ENCODE peak calls at places on chromosomes 6 and 20, in four cellular contexts. B, Q, D and A are unnamed samples.
A peak's percentile ranks its signal among the peaks of the same experiment; 100 is the strongest.

GRCh38 chr6:68633654-68634502 is 1.2 kb upstream of the ADGRB3 start:
- DNase-seq in B (no peak), Q (no peak), D (no peak), A (no peak)

GRCh38 chr6:43709654-43710303 is 22.2 kb upstream of the MRPS18A start:
- DNase-seq in B (no peak), Q (no peak), D (no peak), A (no peak)

GRCh38 chr6:152836523-152836922 is 85.9 kb downstream of the VIP start:
- DNase-seq in B (no peak), Q (no peak), D (no peak), A (no peak)

GRCh38 chr20:846894-847278 is 13.4 kb downstream of the FAM110A start:
- DNase-seq in B (no peak), Q (no peak), D (peak; percentile 82), A (peak; percentile 61)

GRCh38 chr6:80789912-80790635 is 683.6 kb downstream of the BCKDHB start:
- DNase-seq in B (no peak), Q (no peak), D (no peak), A (no peak)

GRCh38 chr6:37182736-37183590 is 13.0 kb downstream of the PIM1 start:
- DNase-seq in B (peak; percentile 32), Q (peak; percentile 65), D (peak; percentile 98), A (no peak)

GRCh38 chr6:43635387-43636311 is at the start of gene MAD2L1BP:
- DNase-seq in B (peak; percentile 33), Q (peak; percentile 87), D (peak; percentile 87), A (peak; percentile 70)

GRCh38 chr6:5697508-5697907 is 309.2 kb downstream of the NRN1 start:
- DNase-seq in B (no peak), Q (no peak), D (no peak), A (no peak)

GRCh38 chr6:168155193-168155592 is 76.2 kb upstream of the FRMD1 start:
- DNase-seq in B (no peak), Q (no peak), D (no peak), A (no peak)

GRCh38 chr6:10696655-10697054 is 1.9 kb downstream of the PAK1IP1 start:
- DNase-seq in B (no peak), Q (no peak), D (no peak), A (no peak)

GRCh38 chr20:53243152-53243551 is 271.0 kb downstream of the TSHZ2 start:
- DNase-seq in B (no peak), Q (no peak), D (no peak), A (no peak)

GRCh38 chr20:5001174-5002076 is at the start of gene SLC23A2:
- DNase-seq in B (no peak), Q (peak; percentile 81), D (peak; percentile 15), A (peak; percentile 68)

GRCh38 chr20:42159794-42160193 is 541.6 kb upstream of the CHD6 start:
- DNase-seq in B (no peak), Q (no peak), D (no peak), A (no peak)

GRCh38 chr6:132072831-132073230 is 121.7 kb upstream of the CCN2 start:
- DNase-seq in B (no peak), Q (no peak), D (no peak), A (no peak)

DNA sequence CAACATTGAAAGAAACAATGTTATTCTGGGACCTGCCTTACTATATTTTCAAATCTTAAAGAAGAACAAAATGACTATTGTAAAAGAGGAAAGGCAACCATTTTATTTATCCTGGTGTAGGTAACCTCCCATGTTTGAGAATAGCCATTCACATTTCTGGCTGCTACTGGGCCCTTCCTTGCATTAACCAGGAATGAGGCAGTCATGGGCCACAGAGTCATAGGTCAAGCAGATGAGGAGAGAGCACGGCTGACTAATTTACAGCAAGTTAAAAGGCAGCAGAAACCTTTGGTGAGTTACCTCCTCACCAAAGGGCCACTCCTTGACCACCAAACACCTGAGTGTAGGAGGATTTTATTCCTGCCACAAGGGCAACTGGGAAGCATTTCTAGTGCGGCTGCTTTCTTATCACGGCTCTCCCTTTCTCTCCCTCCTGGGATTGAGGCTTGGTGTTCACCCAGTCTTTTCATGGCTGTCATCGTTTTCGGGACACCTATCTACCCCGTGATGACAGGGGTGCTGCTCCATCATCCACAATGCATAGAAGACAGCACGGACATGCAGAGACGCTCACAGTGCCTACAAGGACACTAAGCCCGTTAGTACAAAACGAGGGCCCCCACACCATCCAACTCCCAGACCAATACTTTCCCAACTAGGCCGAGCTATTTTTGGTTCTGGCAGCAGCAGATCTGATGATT is 4.4 kb upstream of the LAMA4 start:
- DNase-seq in B (no peak), Q (no peak), D (no peak), A (no peak)
- TF ChIP-seq SPI1 in B (no peak), Q (no peak), D (no peak), A (no peak)

GRCh38 chr6:22610127-22610526 is 40.8 kb downstream of the HDGFL1 start:
- DNase-seq in B (no peak), Q (no peak), D (no peak), A (no peak)

GRCh38 chr6:22612241-22612640 is 42.9 kb downstream of the HDGFL1 start:
- DNase-seq in B (no peak), Q (no peak), D (no peak), A (no peak)

GRCh38 chr6:22614541-22614940 is 45.2 kb downstream of the HDGFL1 start:
- DNase-seq in B (no peak), Q (no peak), D (no peak), A (no peak)

DNA sequence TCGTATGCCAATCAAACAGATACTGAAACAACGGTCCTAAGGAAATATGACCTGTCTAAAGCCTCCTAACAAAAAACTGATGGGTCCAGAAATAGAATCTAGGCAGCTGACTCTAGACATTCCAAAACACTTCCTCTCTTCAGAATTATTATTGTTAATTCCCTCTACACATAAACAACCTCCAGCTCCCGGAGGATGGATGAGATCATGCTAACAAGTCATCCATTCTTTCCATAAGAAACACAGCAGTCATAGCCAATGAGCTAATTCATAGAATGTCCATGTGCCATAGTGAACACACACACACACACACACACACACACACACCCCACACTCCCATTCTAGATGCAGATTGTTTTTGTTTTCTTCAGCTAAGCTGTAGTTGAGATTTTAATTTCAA is 44.3 kb downstream of the HDGFL1 start:
- DNase-seq in B (no peak), Q (no peak), D (no peak), A (no peak)
- TF ChIP-seq POLR2AphosphoS5 in B (no peak), Q (no peak), D (no peak), A (no peak)

GRCh38 chr20:47215653-47216397 is 140.7 kb downstream of the ZMYND8 start:
- DNase-seq in B (no peak), Q (no peak), D (no peak), A (no peak)

GRCh38 chr20:47213960-47214359 is 142.5 kb downstream of the ZMYND8 start:
- DNase-seq in B (no peak), Q (no peak), D (no peak), A (no peak)

GRCh38 chr20:47220161-47220582 is 136.3 kb downstream of the ZMYND8 start:
- DNase-seq in B (no peak), Q (peak; percentile 41), D (peak; percentile 35), A (peak; percentile 41)

GRCh38 chr20:47217482-47218446 is 138.7 kb downstream of the ZMYND8 start:
- DNase-seq in B (no peak), Q (no peak), D (no peak), A (no peak)

DNA sequence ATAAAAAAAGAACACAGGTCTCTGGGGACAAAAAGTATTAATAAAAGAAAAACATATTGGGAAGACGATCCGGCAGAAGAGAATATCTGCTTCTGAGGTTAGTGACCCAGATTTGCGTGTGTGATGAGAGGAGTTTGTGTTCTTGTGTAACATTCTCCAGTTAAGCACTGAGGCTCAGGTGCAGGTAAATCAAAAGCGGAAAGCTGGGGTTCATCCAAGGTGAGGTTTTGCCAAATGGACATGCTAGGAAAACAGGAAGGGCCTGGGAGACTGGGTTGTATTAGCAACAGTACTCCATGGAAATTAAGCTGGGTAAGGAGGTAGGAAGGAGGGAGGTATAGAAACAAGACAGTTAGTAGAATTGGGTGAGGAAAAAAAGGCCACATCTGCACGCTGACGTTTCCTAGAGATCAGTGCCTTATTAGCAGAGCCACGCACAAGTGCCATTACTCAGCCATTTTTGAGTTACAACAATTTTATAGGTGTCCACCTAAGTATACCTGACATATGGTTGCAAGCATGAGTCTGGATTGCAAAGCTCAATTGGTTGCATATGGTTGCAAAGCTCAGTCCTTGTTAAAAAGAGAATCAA is 139.6 kb downstream of the ZMYND8 start:
- DNase-seq in B (no peak), Q (no peak), D (no peak), A (no peak)
- TF ChIP-seq SPI1 in B (no peak), Q (no peak), D (no peak), A (no peak)

GRCh38 chr20:63972312-63973159 is 2.8 kb upstream of the ZNF512B start:
- DNase-seq in B (no peak), Q (no peak), D (no peak), A (peak; percentile 5)
- TF ChIP-seq POLR2AphosphoS5 in B (peak; percentile 34), Q (no peak), D (peak; percentile 11), A (peak; percentile 74)